ENCODE peak calls at places on chromosomes 12 and 14, in seven cellular contexts. One of them, this sample, is unnamed.

GRCh38 chr14:96091941-96092411 is 52.8 kb downstream of the C14orf132 start:
- DNase-seq in HEK293T: no peak
- DNase-seq in Ammon's horn: no peak
- DNase-seq in COLO829: no peak
- DNase-seq in A549: no peak
- DNase-seq in HTR-8/SVneo: no peak
- DNase-seq in fibroblast of pulmonary artery: peak
- DNase-seq in this sample: no peak

GRCh38 chr14:102993523-102993922 is 63.8 kb downstream of the CDC42BPB start:
- DNase-seq in HEK293T: no peak
- DNase-seq in Ammon's horn: no peak
- DNase-seq in COLO829: no peak
- DNase-seq in A549: peak
- DNase-seq in HTR-8/SVneo: peak
- DNase-seq in fibroblast of pulmonary artery: peak
- DNase-seq in this sample: no peak

GRCh38 chr14:71852201-71852600 is 80.0 kb upstream of the RGS6 start:
- DNase-seq in HEK293T: no peak
- DNase-seq in Ammon's horn: no peak
- DNase-seq in COLO829: no peak
- DNase-seq in A549: no peak
- DNase-seq in HTR-8/SVneo: no peak
- DNase-seq in fibroblast of pulmonary artery: peak
- DNase-seq in this sample: no peak

GRCh38 chr12:87320724-87321123 is 708.5 kb downstream of the C12orf50 start:
- DNase-seq in HEK293T: no peak
- DNase-seq in Ammon's horn: no peak
- DNase-seq in COLO829: no peak
- DNase-seq in A549: no peak
- DNase-seq in HTR-8/SVneo: no peak
- DNase-seq in fibroblast of pulmonary artery: peak
- DNase-seq in this sample: no peak

GRCh38 chr12:47977046-47977771 is 13.8 kb downstream of the TMEM106C start:
- DNase-seq in HEK293T: no peak
- DNase-seq in Ammon's horn: no peak
- DNase-seq in COLO829: no peak
- DNase-seq in A549: no peak
- DNase-seq in HTR-8/SVneo: no peak
- DNase-seq in fibroblast of pulmonary artery: no peak
- DNase-seq in this sample: no peak

GRCh38 chr12:68291396-68292036 is 38.1 kb upstream of the IL22 start:
- DNase-seq in HEK293T: no peak
- DNase-seq in Ammon's horn: no peak
- DNase-seq in COLO829: no peak
- DNase-seq in A549: no peak
- DNase-seq in HTR-8/SVneo: no peak
- DNase-seq in fibroblast of pulmonary artery: no peak
- DNase-seq in this sample: no peak

GRCh38 chr14:65052832-65053231 is 49.5 kb downstream of the MAX start:
- DNase-seq in HEK293T: no peak
- DNase-seq in Ammon's horn: no peak
- DNase-seq in COLO829: no peak
- DNase-seq in A549: no peak
- DNase-seq in HTR-8/SVneo: no peak
- DNase-seq in fibroblast of pulmonary artery: no peak
- DNase-seq in this sample: no peak

GRCh38 chr12:48972213-48973021 is 882 bp upstream of the WNT10B start:
- DNase-seq in HEK293T: no peak
- DNase-seq in Ammon's horn: no peak
- DNase-seq in COLO829: no peak
- DNase-seq in A549: no peak
- DNase-seq in HTR-8/SVneo: no peak
- DNase-seq in fibroblast of pulmonary artery: no peak
- DNase-seq in this sample: no peak

GRCh38 chr14:96088911-96089310 is 49.7 kb downstream of the C14orf132 start:
- DNase-seq in HEK293T: no peak
- DNase-seq in Ammon's horn: no peak
- DNase-seq in COLO829: no peak
- DNase-seq in A549: no peak
- DNase-seq in HTR-8/SVneo: no peak
- DNase-seq in fibroblast of pulmonary artery: no peak
- DNase-seq in this sample: no peak

GRCh38 chr14:96090441-96091148 is 51.4 kb downstream of the C14orf132 start:
- DNase-seq in HEK293T: no peak
- DNase-seq in Ammon's horn: peak
- DNase-seq in COLO829: peak
- DNase-seq in A549: no peak
- DNase-seq in HTR-8/SVneo: no peak
- DNase-seq in fibroblast of pulmonary artery: peak
- DNase-seq in this sample: peak

GRCh38 chr12:56806303-56806702 is 43.2 kb downstream of the HSD17B6 start:
- DNase-seq in HEK293T: no peak
- DNase-seq in Ammon's horn: no peak
- DNase-seq in COLO829: no peak
- DNase-seq in A549: no peak
- DNase-seq in HTR-8/SVneo: no peak
- DNase-seq in fibroblast of pulmonary artery: no peak
- DNase-seq in this sample: no peak

GRCh38 chr12:78622529-78623221 is 241.9 kb upstream of the SYT1 start:
- DNase-seq in HEK293T: no peak
- DNase-seq in Ammon's horn: no peak
- DNase-seq in COLO829: no peak
- DNase-seq in A549: no peak
- DNase-seq in HTR-8/SVneo: no peak
- DNase-seq in fibroblast of pulmonary artery: no peak
- DNase-seq in this sample: no peak

GRCh38 chr14:67553547-67553946 is 20.5 kb downstream of the PLEKHH1 start:
- DNase-seq in HEK293T: no peak
- DNase-seq in Ammon's horn: no peak
- DNase-seq in COLO829: no peak
- DNase-seq in A549: no peak
- DNase-seq in HTR-8/SVneo: no peak
- DNase-seq in fibroblast of pulmonary artery: no peak
- DNase-seq in this sample: no peak

GRCh38 chr14:68730811-68731425 is 61.9 kb downstream of the ZFP36L1 start:
- DNase-seq in HEK293T: no peak
- DNase-seq in Ammon's horn: peak
- DNase-seq in COLO829: no peak
- DNase-seq in A549: no peak
- DNase-seq in HTR-8/SVneo: no peak
- DNase-seq in fibroblast of pulmonary artery: no peak
- DNase-seq in this sample: no peak

GRCh38 chr12:42696424-42697149 is 107.0 kb upstream of the PRICKLE1 start:
- DNase-seq in HEK293T: no peak
- DNase-seq in Ammon's horn: no peak
- DNase-seq in COLO829: no peak
- DNase-seq in A549: no peak
- DNase-seq in HTR-8/SVneo: no peak
- DNase-seq in fibroblast of pulmonary artery: peak
- DNase-seq in this sample: no peak

GRCh38 chr14:91138511-91139359 is 24.9 kb downstream of the DGLUCY start:
- DNase-seq in HEK293T: peak
- DNase-seq in Ammon's horn: no peak
- DNase-seq in COLO829: no peak
- DNase-seq in A549: peak
- DNase-seq in HTR-8/SVneo: no peak
- DNase-seq in fibroblast of pulmonary artery: peak
- DNase-seq in this sample: no peak

GRCh38 chr14:101449114-101449513 is 112.2 kb upstream of the DIO3 start:
- DNase-seq in HEK293T: no peak
- DNase-seq in Ammon's horn: no peak
- DNase-seq in COLO829: no peak
- DNase-seq in A549: no peak
- DNase-seq in HTR-8/SVneo: no peak
- DNase-seq in fibroblast of pulmonary artery: no peak
- DNase-seq in this sample: no peak

GRCh38 chr14:48615618-48616017 is 940.2 kb upstream of the MDGA2 start:
- DNase-seq in HEK293T: no peak
- DNase-seq in Ammon's horn: no peak
- DNase-seq in COLO829: no peak
- DNase-seq in A549: no peak
- DNase-seq in HTR-8/SVneo: no peak
- DNase-seq in fibroblast of pulmonary artery: no peak
- DNase-seq in this sample: no peak

GRCh38 chr14:68042002-68042401 is 222.4 kb downstream of the RAD51B start:
- DNase-seq in HEK293T: no peak
- DNase-seq in Ammon's horn: no peak
- DNase-seq in COLO829: no peak
- DNase-seq in A549: no peak
- DNase-seq in HTR-8/SVneo: no peak
- DNase-seq in fibroblast of pulmonary artery: no peak
- DNase-seq in this sample: no peak

GRCh38 chr12:131074221-131075083 is 120.7 kb downstream of the ADGRD1 start:
- DNase-seq in HEK293T: no peak
- DNase-seq in Ammon's horn: no peak
- DNase-seq in COLO829: no peak
- DNase-seq in A549: no peak
- DNase-seq in HTR-8/SVneo: no peak
- DNase-seq in fibroblast of pulmonary artery: no peak
- DNase-seq in this sample: no peak

GRCh38 chr12:78239566-78239965 is 408.9 kb downstream of the NAV3 start:
- DNase-seq in HEK293T: no peak
- DNase-seq in Ammon's horn: no peak
- DNase-seq in COLO829: no peak
- DNase-seq in A549: no peak
- DNase-seq in HTR-8/SVneo: no peak
- DNase-seq in fibroblast of pulmonary artery: no peak
- DNase-seq in this sample: no peak

GRCh38 chr12:48197549-48197966 is 5.5 kb downstream of the OR10AD1 start:
- DNase-seq in HEK293T: peak
- DNase-seq in Ammon's horn: peak
- DNase-seq in COLO829: peak
- DNase-seq in A549: peak
- DNase-seq in HTR-8/SVneo: no peak
- DNase-seq in fibroblast of pulmonary artery: peak
- DNase-seq in this sample: peak

GRCh38 chr14:54025661-54026060 is 69.0 kb upstream of the BMP4 start:
- DNase-seq in HEK293T: peak
- DNase-seq in Ammon's horn: no peak
- DNase-seq in COLO829: peak
- DNase-seq in A549: peak
- DNase-seq in HTR-8/SVneo: peak
- DNase-seq in fibroblast of pulmonary artery: peak
- DNase-seq in this sample: no peak

GRCh38 chr12:54383041-54383609 is 1.4 kb downstream of the ZNF385A start:
- DNase-seq in HEK293T: no peak
- DNase-seq in Ammon's horn: no peak
- DNase-seq in COLO829: peak
- DNase-seq in A549: no peak
- DNase-seq in HTR-8/SVneo: peak
- DNase-seq in fibroblast of pulmonary artery: peak
- DNase-seq in this sample: no peak

GRCh38 chr14:35050652-35051051 is 4.6 kb downstream of the FAM177A1 start:
- DNase-seq in HEK293T: no peak
- DNase-seq in Ammon's horn: no peak
- DNase-seq in COLO829: no peak
- DNase-seq in A549: peak
- DNase-seq in HTR-8/SVneo: no peak
- DNase-seq in fibroblast of pulmonary artery: peak
- DNase-seq in this sample: no peak

GRCh38 chr14:75982724-75983358 is 1.0 kb upstream of the TGFB3 start:
- DNase-seq in HEK293T: peak
- DNase-seq in Ammon's horn: peak
- DNase-seq in COLO829: no peak
- DNase-seq in A549: peak
- DNase-seq in HTR-8/SVneo: peak
- DNase-seq in fibroblast of pulmonary artery: peak
- DNase-seq in this sample: no peak

GRCh38 chr14:73452341-73453191 is 5.8 kb downstream of the NUMB start:
- DNase-seq in HEK293T: no peak
- DNase-seq in Ammon's horn: no peak
- DNase-seq in COLO829: no peak
- DNase-seq in A549: no peak
- DNase-seq in HTR-8/SVneo: peak
- DNase-seq in fibroblast of pulmonary artery: peak
- DNase-seq in this sample: peak

GRCh38 chr12:76883151-76883550 is 4.3 kb upstream of the CSRP2 start:
- DNase-seq in HEK293T: no peak
- DNase-seq in Ammon's horn: no peak
- DNase-seq in COLO829: no peak
- DNase-seq in A549: no peak
- DNase-seq in HTR-8/SVneo: peak
- DNase-seq in fibroblast of pulmonary artery: no peak
- DNase-seq in this sample: no peak

GRCh38 chr14:69896080-69896479 is 16.9 kb downstream of the SMOC1 start:
- DNase-seq in HEK293T: no peak
- DNase-seq in Ammon's horn: no peak
- DNase-seq in COLO829: no peak
- DNase-seq in A549: no peak
- DNase-seq in HTR-8/SVneo: no peak
- DNase-seq in fibroblast of pulmonary artery: no peak
- DNase-seq in this sample: no peak

This sample was measured in NCI-H2029 treated with DMSO at 0.1 percent for 48 hours.